ENCODE peak calls at places on chromosomes 2 and 18, in five cellular contexts. N is CD8-positive, alpha-beta memory T cell; S is Panc1; Y is astrocyte of the spinal cord; Q is activated gamma-delta T cell treated with Interleukin-2 at 50 U/mL for 16 hours. P is an unnamed sample.
A peak's percentile ranks its signal among the peaks of the same experiment; 100 is the strongest.

GRCh38 chr2:9736008-9736407 is 105.2 kb upstream of the YWHAQ start:
- DNase-seq in Y (no peak), S (no peak), N (no peak), Q (no peak), P (no peak)

GRCh38 chr2:70942900-70943871 is 7.5 kb downstream of the ATP6V1B1 start:
- DNase-seq in S (no peak), Y (no peak), N (no peak), Q (no peak), P (no peak)

GRCh38 chr2:27441226-27441926 is 805 bp upstream of the KRTCAP3 start:
- DNase-seq in Y (no peak), Q (no peak), N (no peak), S (no peak), P (no peak)

GRCh38 chr2:199303814-199304213 is 153.9 kb downstream of the SATB2 start:
- DNase-seq in Q (no peak), Y (peak; percentile 98), N (no peak), S (no peak), P (no peak)

GRCh38 chr2:236336575-236337464 is 72.6 kb upstream of the ASB18 start:
- DNase-seq in N (no peak), Y (no peak), S (no peak), Q (no peak), P (peak; percentile 6)

GRCh38 chr18:45658756-45659155 is 43.5 kb downstream of the SLC14A2 start:
- DNase-seq in Y (peak; percentile 29), S (no peak), N (no peak), Q (no peak), P (no peak)

GRCh38 chr2:7609556-7610323 is 692.5 kb downstream of the RNF144A start:
- DNase-seq in S (no peak), Q (no peak), Y (no peak), N (peak; percentile 13), P (no peak)

GRCh38 chr2:6945821-6946220 is 28.6 kb downstream of the RNF144A start:
- DNase-seq in Q (no peak), N (no peak), S (no peak), Y (no peak), P (no peak)

GRCh38 chr2:44100351-44100750 is 68.3 kb upstream of the PPM1B start:
- DNase-seq in Q (no peak), S (no peak), N (no peak), Y (peak; percentile 97), P (peak; percentile 70)

GRCh38 chr2:176682278-176682677 is 413.0 kb downstream of the MTX2 start:
- DNase-seq in N (no peak), S (no peak), Y (no peak), Q (no peak), P (no peak)

GRCh38 chr2:25936889-25937545 is 45.3 kb downstream of the KIF3C start:
- DNase-seq in N (no peak), Y (peak; percentile 39), S (no peak), Q (no peak), P (no peak)

GRCh38 chr18:50659091-50660003 is 99.5 kb downstream of the MAPK4 start:
- DNase-seq in Q (no peak), S (no peak), N (no peak), Y (no peak), P (no peak)

P was measured in mucosa of gallbladder.